ENCODE peak calls at places on chromosomes 3 and 15, in seven cellular contexts. G is WTC11; I is T-helper 2 cell; F is activated T-cell treated with anti-CD3 and anti-CD28 coated beads for 1 hour; A is stimulated activated CD8-positive, alpha-beta memory T cell treated with anti-CD3 and anti-CD28 coated beads, Interleukin-2, amount 100 ng/mL, for 1 hour; O is kidney; N is activated naive CD4-positive, alpha-beta T cell treated with anti-CD3 and anti-CD28 coated beads for 36 hours. X is an unnamed sample.

GRCh38 chr15:29685156-29686078 is 136.9 kb downstream of the TJP1 start:
- DNase-seq in A (no peak), O (no peak), G (no peak), F (no peak), I (no peak), N (no peak), X (no peak)

GRCh38 chr3:35659808-35660207 is 20.5 kb downstream of the ARPP21 start:
- DNase-seq in F (no peak), N (peak; percentile 20), G (peak; percentile 11), A (no peak), I (no peak), O (no peak), X (no peak)

GRCh38 chr15:31435891-31436628 is 109.4 kb downstream of the KLF13 start:
- DNase-seq in N (peak; percentile 54), F (no peak), I (no peak), G (no peak), A (no peak), O (no peak), X (no peak)

GRCh38 chr3:14135581-14135980 is 10.7 kb downstream of the TMEM43 start:
- DNase-seq in A (no peak), N (no peak), F (no peak), I (no peak), G (no peak), O (peak; percentile 66), X (no peak)

GRCh38 chr15:73806698-73807483 is 53.7 kb upstream of the INSYN1 start:
- DNase-seq in G (no peak), I (no peak), F (no peak), A (no peak), N (no peak), O (no peak), X (no peak)

GRCh38 chr3:124121379-124122336 is 129.7 kb upstream of the ROPN1 start:
- DNase-seq in G (no peak), A (no peak), I (no peak), O (no peak), F (no peak), N (no peak), X (no peak)

GRCh38 chr3:3798641-3799113 is 554 bp upstream of the LRRN1 start:
- DNase-seq in F (no peak), N (peak; percentile 65), G (peak; percentile 67), A (peak; percentile 10), O (no peak), I (no peak), X (no peak)

GRCh38 chr3:122824465-122825379 is 29.9 kb downstream of the SLC49A4 start:
- DNase-seq in O (no peak), A (no peak), G (no peak), F (no peak), N (no peak), I (no peak), X (no peak)

GRCh38 chr3:76065975-76066374 is 280.6 kb upstream of the ZNF717 start:
- DNase-seq in F (no peak), N (no peak), O (no peak), A (no peak), G (no peak), I (no peak), X (no peak)

GRCh38 chr3:125440970-125441369 is 65.8 kb upstream of the ZNF148 start:
- DNase-seq in I (no peak), O (no peak), A (no peak), N (no peak), F (no peak), G (no peak), X (no peak)

GRCh38 chr3:68620211-68620610 is 312.1 kb downstream of the TAFA4 start:
- DNase-seq in N (no peak), I (no peak), F (no peak), A (no peak), G (no peak), O (peak; percentile 46), X (no peak)

GRCh38 chr15:77031376-77032050 is 36.6 kb downstream of the PSTPIP1 start:
- DNase-seq in I (no peak), N (peak; percentile 69), A (no peak), F (no peak), O (peak; percentile 67), G (peak; percentile 10), X (peak; percentile 7)

GRCh38 chr3:161510510-161511260 is 14.1 kb downstream of the OTOL1 start:
- DNase-seq in I (no peak), O (no peak), A (no peak), N (no peak), G (no peak), F (no peak), X (no peak)

GRCh38 chr15:72991026-72991425 is 61.2 kb upstream of the NEO1 start:
- DNase-seq in G (no peak), I (no peak), O (no peak), F (no peak), N (no peak), A (no peak), X (no peak)

GRCh38 chr15:83844742-83845141 is 190.8 kb downstream of the ADAMTSL3 start:
- DNase-seq in I (no peak), O (no peak), F (no peak), N (no peak), G (no peak), A (no peak), X (no peak)

GRCh38 chr3:186108106-186108940 is 566 bp downstream of the ETV5 start:
- DNase-seq in A (no peak), G (peak; percentile 77), F (no peak), N (peak; percentile 32), I (peak; percentile 4), O (peak; percentile 78), X (no peak)

GRCh38 chr3:150588027-150588830 is 14.9 kb upstream of the SELENOT start:
- DNase-seq in O (no peak), I (no peak), F (no peak), G (no peak), N (no peak), A (no peak), X (no peak)

GRCh38 chr15:68055224-68055705 is 1.1 kb downstream of the PIAS1 start:
- DNase-seq in N (peak; percentile 91), A (peak; percentile 16), I (peak; percentile 50), G (no peak), F (peak; percentile 25), O (no peak), X (peak; percentile 17)

GRCh38 chr3:98775459-98775858 is 12.3 kb downstream of the ST3GAL6 start:
- DNase-seq in N (no peak), O (no peak), I (no peak), G (no peak), F (no peak), A (no peak), X (no peak)

GRCh38 chr3:184600685-184601377 is 39.2 kb downstream of the EPHB3 start:
- DNase-seq in G (no peak), N (no peak), A (no peak), I (no peak), O (no peak), F (no peak), X (no peak)

GRCh38 chr3:170003881-170004356 is 33.9 kb upstream of the GPR160 start:
- DNase-seq in O (no peak), G (no peak), F (no peak), N (no peak), I (no peak), A (no peak), X (no peak)

GRCh38 chr3:70608434-70608833 is 296.0 kb upstream of the MDFIC2 start:
- DNase-seq in G (no peak), F (no peak), A (no peak), O (no peak), I (no peak), N (no peak), X (no peak)

GRCh38 chr3:32686713-32687112 is 1.7 kb downstream of the CNOT10 start:
- DNase-seq in O (no peak), F (no peak), I (no peak), A (no peak), N (no peak), G (no peak), X (no peak)

GRCh38 chr15:65595960-65596359 is 15.0 kb downstream of the INTS14 start:
- DNase-seq in G (peak; percentile 27), A (no peak), N (peak; percentile 17), F (no peak), O (no peak), I (no peak), X (no peak)

GRCh38 chr3:15280853-15281532 is 51.4 kb downstream of the SH3BP5 start:
- DNase-seq in N (no peak), A (no peak), O (no peak), G (no peak), F (no peak), I (no peak), X (no peak)

GRCh38 chr15:51620647-51621046 is 1.9 kb downstream of the DMXL2 start:
- DNase-seq in O (no peak), I (no peak), G (no peak), A (no peak), F (no peak), N (no peak), X (no peak)

GRCh38 chr3:195543642-195544536 is 764 bp upstream of the PPP1R2 start:
- DNase-seq in N (no peak), I (no peak), F (no peak), G (peak; percentile 46), A (no peak), O (peak; percentile 80), X (no peak)

GRCh38 chr15:77653832-77654480 is 21.2 kb upstream of the LINGO1 start:
- DNase-seq in N (no peak), G (no peak), A (no peak), I (no peak), O (no peak), F (no peak), X (no peak)

GRCh38 chr3:100682056-100682853 is 27.0 kb upstream of the TFG start:
- DNase-seq in F (no peak), A (no peak), O (peak; percentile 84), N (no peak), G (no peak), I (no peak), X (no peak)

GRCh38 chr15:88658972-88659931 is 20.4 kb downstream of the ISG20 start:
- DNase-seq in N (no peak), G (no peak), F (no peak), O (no peak), I (no peak), A (no peak), X (no peak)

GRCh38 chr3:128307029-128307633 is 153.8 kb downstream of the EEFSEC start:
- DNase-seq in I (no peak), A (no peak), G (no peak), O (no peak), F (no peak), N (no peak), X (no peak)

GRCh38 chr3:43995078-43995928 is 246.4 kb upstream of the TOPAZ1 start:
- DNase-seq in N (peak; percentile 40), F (no peak), O (no peak), A (no peak), I (no peak), G (peak; percentile 60), X (no peak)

GRCh38 chr3:134652886-134653630 is 2.2 kb upstream of the KY start:
- DNase-seq in G (no peak), O (no peak), F (no peak), A (no peak), I (no peak), N (no peak), X (no peak)

GRCh38 chr3:13451301-13451673 is 28.8 kb upstream of the HDAC11 start:
- DNase-seq in F (peak; percentile 7), A (no peak), I (no peak), O (no peak), N (peak; percentile 15), G (peak; percentile 19), X (no peak)

GRCh38 chr3:60579734-60580133 is 671.5 kb downstream of the FHIT start:
- DNase-seq in G (no peak), F (no peak), A (no peak), O (no peak), N (no peak), I (no peak), X (no peak)

GRCh38 chr3:44392489-44392888 is 53.9 kb downstream of the TCAIM start:
- DNase-seq in F (no peak), I (no peak), O (no peak), G (no peak), A (no peak), N (no peak), X (no peak)

GRCh38 chr3:50630916-50631315 is 14.0 kb downstream of the MAPKAPK3 start:
- DNase-seq in G (no peak), A (no peak), I (no peak), N (no peak), O (no peak), F (no peak), X (no peak)

GRCh38 chr15:63896336-63897115 is 62.8 kb upstream of the HERC1 start:
- DNase-seq in A (peak; percentile 20), G (no peak), I (no peak), N (peak; percentile 15), F (no peak), O (peak; percentile 80), X (no peak)